ENCODE peak calls at places on chromosomes 12 and 14, in six cellular contexts. One of them, this sample, is unnamed.

GRCh38 chr14:93081875-93082570 is 33.7 kb downstream of the ITPK1 start:
- DNase-seq in tibial nerve: no peak
- DNase-seq in ovary: no peak
- DNase-seq in heart left ventricle: no peak
- DNase-seq in HepG2: no peak
- DNase-seq in stomach: no peak
- DNase-seq in this sample: no peak

GRCh38 chr12:182381-182883 is 31.5 kb downstream of the SLC6A12 start:
- DNase-seq in ovary: no peak
- DNase-seq in tibial nerve: no peak
- DNase-seq in HepG2: no peak
- DNase-seq in stomach: no peak
- DNase-seq in heart left ventricle: peak; percentile 58
- DNase-seq in this sample: no peak

GRCh38 chr14:69794791-69795190 is 2.2 kb downstream of the SLC10A1 start:
- DNase-seq in tibial nerve: no peak
- DNase-seq in stomach: no peak
- DNase-seq in ovary: no peak
- DNase-seq in heart left ventricle: no peak
- DNase-seq in HepG2: no peak
- DNase-seq in this sample: no peak

GRCh38 chr12:47277972-47278448 is 198.3 kb upstream of the AMIGO2 start:
- DNase-seq in heart left ventricle: no peak
- DNase-seq in HepG2: no peak
- DNase-seq in tibial nerve: no peak
- DNase-seq in stomach: no peak
- DNase-seq in ovary: no peak
- DNase-seq in this sample: no peak

GRCh38 chr14:96734076-96734622 is 63.0 kb upstream of the VRK1 start:
- DNase-seq in HepG2: no peak
- DNase-seq in stomach: no peak
- DNase-seq in tibial nerve: no peak
- DNase-seq in ovary: no peak
- DNase-seq in heart left ventricle: no peak
- DNase-seq in this sample: no peak

GRCh38 chr12:46751173-46751572 is 74.6 kb downstream of the SLC38A4 start:
- DNase-seq in tibial nerve: no peak
- DNase-seq in HepG2: no peak
- DNase-seq in heart left ventricle: no peak
- DNase-seq in stomach: no peak
- DNase-seq in ovary: no peak
- DNase-seq in this sample: no peak

GRCh38 chr12:32151081-32151480 is 44.4 kb downstream of the BICD1 start:
- DNase-seq in stomach: no peak
- DNase-seq in HepG2: no peak
- DNase-seq in heart left ventricle: no peak
- DNase-seq in tibial nerve: no peak
- DNase-seq in ovary: no peak
- DNase-seq in this sample: no peak

GRCh38 chr12:139585-139984 is 73.0 kb downstream of the IQSEC3 start:
- DNase-seq in heart left ventricle: no peak
- DNase-seq in stomach: no peak
- DNase-seq in ovary: no peak
- DNase-seq in HepG2: no peak
- DNase-seq in tibial nerve: no peak
- DNase-seq in this sample: no peak

GRCh38 chr12:54075431-54075830 is 21.8 kb downstream of the HOXC4 start:
- DNase-seq in tibial nerve: no peak
- DNase-seq in ovary: no peak
- DNase-seq in stomach: no peak
- DNase-seq in HepG2: no peak
- DNase-seq in heart left ventricle: no peak
- DNase-seq in this sample: no peak

GRCh38 chr12:119762619-119763018 is 94.7 kb downstream of the PRKAB1 start:
- DNase-seq in heart left ventricle: no peak
- DNase-seq in ovary: no peak
- DNase-seq in tibial nerve: no peak
- DNase-seq in stomach: no peak
- DNase-seq in HepG2: no peak
- DNase-seq in this sample: no peak

GRCh38 chr12:120590741-120591407 is 9.7 kb upstream of the POP5 start:
- DNase-seq in stomach: peak; percentile 58
- DNase-seq in ovary: no peak
- DNase-seq in heart left ventricle: no peak
- DNase-seq in tibial nerve: no peak
- DNase-seq in HepG2: peak; percentile 62
- DNase-seq in this sample: no peak

GRCh38 chr12:85843606-85844325 is 7.6 kb upstream of the RASSF9 start:
- DNase-seq in tibial nerve: no peak
- DNase-seq in stomach: no peak
- DNase-seq in ovary: no peak
- DNase-seq in HepG2: peak; percentile 14
- DNase-seq in heart left ventricle: no peak
- DNase-seq in this sample: no peak

DNA sequence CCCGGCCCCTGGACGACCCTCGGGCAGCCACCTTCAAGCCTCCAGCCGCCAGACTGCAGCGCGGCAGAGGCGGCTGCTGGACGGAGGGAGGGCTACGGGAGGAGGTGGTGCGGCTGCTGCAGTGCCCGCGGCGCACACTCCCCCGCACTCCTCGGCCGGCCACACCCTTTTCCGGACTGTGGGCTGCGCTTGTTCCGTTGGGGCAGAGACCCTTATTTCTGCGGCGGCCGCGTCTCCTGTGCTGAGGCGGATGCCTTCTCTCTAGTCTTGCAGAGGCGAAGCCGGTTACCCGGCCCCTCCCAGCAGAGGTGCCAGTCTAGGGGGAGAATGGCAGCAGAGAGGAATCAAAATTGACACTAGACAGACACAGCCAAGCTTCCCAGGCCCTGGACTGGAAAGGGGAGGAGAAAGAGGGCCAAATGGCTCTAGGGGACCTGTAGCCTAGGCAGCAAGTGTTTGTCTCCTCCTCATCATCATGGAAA is 1.2 kb downstream of the ESYT1 start:
- DNase-seq in ovary: peak; percentile 79
- DNase-seq in HepG2: no peak
- DNase-seq in stomach: peak; percentile 70
- DNase-seq in heart left ventricle: peak; percentile 71
- DNase-seq in tibial nerve: peak; percentile 29
- DNase-seq in this sample: peak; percentile 76
- TF ChIP-seq POLR2A in ovary: peak; percentile 20
- TF ChIP-seq POLR2A in HepG2: no peak
- TF ChIP-seq POLR2A in stomach: no peak
- TF ChIP-seq POLR2A in heart left ventricle: no peak
- TF ChIP-seq POLR2A in tibial nerve: peak; percentile 34
- TF ChIP-seq POLR2A in this sample: peak; percentile 49

DNA sequence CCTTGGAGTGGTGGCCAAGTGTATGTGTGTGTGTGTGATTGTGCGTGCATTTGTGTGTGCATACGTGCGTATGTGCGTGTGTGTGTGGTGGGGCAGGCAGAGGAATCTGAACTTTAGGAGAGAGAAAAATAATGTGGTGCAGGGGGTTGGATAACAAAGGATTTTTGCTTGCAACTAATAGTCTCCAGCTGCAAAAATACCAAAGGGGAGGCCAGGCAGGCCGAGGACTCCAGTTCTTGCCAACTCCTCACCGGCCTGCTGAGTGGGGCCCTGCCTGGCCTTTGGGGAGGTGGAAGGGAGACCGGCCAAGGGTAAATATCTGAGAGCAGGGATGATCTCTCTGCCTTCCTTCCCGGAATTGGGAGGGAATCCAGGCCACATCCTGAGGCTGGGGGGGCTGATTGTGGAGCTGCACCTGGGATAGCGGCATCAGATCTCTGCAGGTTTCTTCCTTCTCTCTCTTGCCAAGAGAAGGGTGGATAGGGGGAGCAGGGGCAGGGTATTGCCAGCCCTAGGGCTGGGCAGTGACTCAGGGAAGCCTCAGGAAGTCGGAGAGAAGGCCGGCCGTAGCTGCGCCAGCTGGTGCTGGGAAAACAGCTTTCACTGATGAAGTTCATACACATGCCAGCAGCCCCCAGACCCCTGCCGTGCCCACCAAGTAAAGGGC is 4.5 kb upstream of the LRP1-AS start:
- DNase-seq in tibial nerve: peak; percentile 69
- DNase-seq in ovary: peak; percentile 83
- DNase-seq in HepG2: no peak
- DNase-seq in stomach: no peak
- DNase-seq in heart left ventricle: no peak
- DNase-seq in this sample: peak; percentile 83
- H3K4me1 ChIP-seq in tibial nerve: peaks cover 67% of the 10 kb centered on the region
- H3K4me1 ChIP-seq in ovary: peaks cover 50% of the 10 kb centered on the region
- H3K4me1 ChIP-seq in HepG2: peaks cover 88% of the 10 kb centered on the region
- H3K4me1 ChIP-seq in stomach: peaks cover 84% of the 10 kb centered on the region
- H3K4me1 ChIP-seq in heart left ventricle: peaks cover 63% of the 10 kb centered on the region
- H3K4me1 ChIP-seq in this sample: peaks cover 44% of the 10 kb centered on the region

GRCh38 chr14:76918751-76919421 is 92.7 kb downstream of the LRRC74A start:
- DNase-seq in ovary: peak; percentile 98
- DNase-seq in heart left ventricle: peak; percentile 98
- DNase-seq in tibial nerve: peak; percentile 91
- DNase-seq in stomach: peak; percentile 97
- DNase-seq in HepG2: peak; percentile 24
- DNase-seq in this sample: peak; percentile 98
- TF ChIP-seq CTCF in ovary: peak; percentile 32
- TF ChIP-seq CTCF in heart left ventricle: no peak
- TF ChIP-seq CTCF in tibial nerve: no peak
- TF ChIP-seq CTCF in stomach: no peak
- TF ChIP-seq CTCF in HepG2: no peak
- TF ChIP-seq CTCF in this sample: peak; percentile 11

DNA sequence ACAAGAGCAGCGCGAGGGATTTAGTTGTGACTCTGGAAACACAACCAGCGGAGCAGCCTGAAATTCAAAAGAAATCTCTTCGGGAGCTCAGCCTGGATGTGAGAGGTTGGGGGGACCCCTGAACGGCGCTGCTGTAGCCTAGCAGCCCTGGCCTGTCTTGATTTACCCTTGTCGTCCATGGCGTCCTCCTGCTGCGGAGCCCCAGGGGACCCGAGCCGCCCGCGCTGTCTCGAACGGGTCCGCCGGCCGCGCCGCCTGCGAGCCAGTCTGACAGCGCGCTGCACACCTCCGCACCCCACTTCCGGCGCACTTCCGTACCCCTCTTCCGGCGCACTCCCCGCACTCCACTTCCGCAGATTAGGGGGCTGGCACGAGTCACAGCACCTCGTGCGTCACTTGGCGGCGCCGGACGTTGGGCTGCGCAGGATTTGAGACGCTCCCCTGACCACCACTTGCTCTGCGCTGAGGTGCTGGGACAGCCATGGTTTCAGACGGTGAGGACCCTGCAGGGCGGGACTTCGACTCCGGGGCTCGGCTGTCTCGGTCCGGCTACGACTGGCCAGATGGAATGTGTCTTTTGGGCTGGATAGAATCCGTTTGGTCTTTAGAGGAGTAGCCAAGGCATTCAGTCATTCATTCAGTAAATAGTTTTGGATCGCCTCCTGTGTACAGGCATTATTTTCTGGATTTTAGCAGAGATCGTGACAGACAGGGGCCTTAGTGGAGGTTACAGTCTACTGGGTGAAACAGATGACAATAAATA is at the start of the genes EIF2B1 and GTF2H3:
- DNase-seq in HepG2: peak; percentile 96
- DNase-seq in heart left ventricle: peak; percentile 97
- DNase-seq in tibial nerve: peak; percentile 95
- DNase-seq in stomach: peak; percentile 97
- DNase-seq in ovary: peak; percentile 97
- DNase-seq in this sample: peak; percentile 97
- TF ChIP-seq POLR2A in HepG2: peak; percentile 98
- TF ChIP-seq POLR2A in heart left ventricle: no peak
- TF ChIP-seq POLR2A in tibial nerve: peak; percentile 52
- TF ChIP-seq POLR2A in stomach: peak; percentile 79
- TF ChIP-seq POLR2A in ovary: peak; percentile 80
- TF ChIP-seq POLR2A in this sample: peak; percentile 77

GRCh38 chr14:91313154-91313850 is 68.8 kb upstream of the GPR68 start:
- DNase-seq in stomach: no peak
- DNase-seq in HepG2: no peak
- DNase-seq in heart left ventricle: no peak
- DNase-seq in ovary: no peak
- DNase-seq in tibial nerve: no peak
- DNase-seq in this sample: no peak

GRCh38 chr14:91313852-91314251 is 69.3 kb upstream of the GPR68 start:
- DNase-seq in heart left ventricle: no peak
- DNase-seq in HepG2: no peak
- DNase-seq in ovary: no peak
- DNase-seq in tibial nerve: no peak
- DNase-seq in stomach: no peak
- DNase-seq in this sample: no peak

GRCh38 chr14:91317381-91318313 is 73.1 kb upstream of the GPR68 start:
- DNase-seq in heart left ventricle: peak; percentile 89
- DNase-seq in HepG2: no peak
- DNase-seq in ovary: peak; percentile 70
- DNase-seq in stomach: peak; percentile 83
- DNase-seq in tibial nerve: peak; percentile 24
- DNase-seq in this sample: peak; percentile 52

GRCh38 chr14:91316761-91317160 is 72.3 kb upstream of the GPR68 start:
- DNase-seq in heart left ventricle: no peak
- DNase-seq in tibial nerve: no peak
- DNase-seq in ovary: no peak
- DNase-seq in HepG2: no peak
- DNase-seq in stomach: no peak
- DNase-seq in this sample: no peak

DNA sequence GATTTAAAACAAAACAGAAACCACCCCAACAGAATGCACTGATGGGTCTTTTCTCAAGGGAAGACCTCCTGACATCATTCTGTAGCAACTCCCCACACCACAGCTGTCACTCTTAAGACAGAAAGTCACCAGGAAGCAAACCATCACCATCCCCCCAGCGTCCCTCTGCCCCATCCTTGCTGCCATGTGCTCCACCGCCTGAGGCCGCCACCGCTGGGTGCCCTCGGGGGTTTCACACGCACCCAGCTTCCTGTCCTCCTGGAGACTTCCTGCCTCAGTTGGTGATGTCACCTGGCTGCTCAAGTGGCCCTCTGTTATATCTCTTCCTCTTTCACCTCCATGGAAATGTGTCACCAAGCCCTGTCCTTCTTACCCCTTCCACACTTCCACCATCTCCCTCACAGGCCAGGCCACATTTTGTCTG is 71.4 kb upstream of the GPR68 start:
- DNase-seq in heart left ventricle: no peak
- DNase-seq in stomach: peak; percentile 46
- DNase-seq in tibial nerve: no peak
- DNase-seq in ovary: no peak
- DNase-seq in HepG2: no peak
- DNase-seq in this sample: no peak
- H3K4me1 ChIP-seq in heart left ventricle: peaks cover 26% of the 10 kb centered on the region
- H3K4me1 ChIP-seq in stomach: peaks cover 34% of the 10 kb centered on the region
- H3K4me1 ChIP-seq in tibial nerve: peaks cover 15% of the 10 kb centered on the region
- H3K4me1 ChIP-seq in ovary: peaks cover 7% of the 10 kb centered on the region
- H3K4me1 ChIP-seq in HepG2: no peaks in the 10 kb centered on the region
- H3K4me1 ChIP-seq in this sample: no peaks in the 10 kb centered on the region

GRCh38 chr12:49014547-49014946 is 4.0 kb downstream of the PRKAG1 start:
- DNase-seq in HepG2: no peak
- DNase-seq in tibial nerve: no peak
- DNase-seq in stomach: no peak
- DNase-seq in ovary: no peak
- DNase-seq in heart left ventricle: peak; percentile 13
- DNase-seq in this sample: no peak
- TF ChIP-seq CTCF in HepG2: peak; percentile 25
- TF ChIP-seq CTCF in tibial nerve: no peak
- TF ChIP-seq CTCF in stomach: no peak
- TF ChIP-seq CTCF in ovary: no peak
- TF ChIP-seq CTCF in heart left ventricle: peak; percentile 11
- TF ChIP-seq CTCF in this sample: no peak